ENCODE peak calls at places on chromosome 1, in six cellular contexts. One of them, this sample, is unnamed. For H3K36me3, the result is how much of the 10 kb centered on the place peaks cover.

GRCh38 chr1:174976436-174977107 is 23.2 kb upstream of the CACYBP start:
- DNase-seq in cardiac muscle cell: peak
- DNase-seq in mucosa of descending colon: no peak
- DNase-seq in HCT116: no peak
- DNase-seq in pancreas: no peak
- DNase-seq in heart left ventricle: no peak
- DNase-seq in this sample: no peak

GRCh38 chr1:209805875-209806760 is at the start of gene IRF6:
- DNase-seq in cardiac muscle cell: peak
- DNase-seq in mucosa of descending colon: peak
- DNase-seq in HCT116: peak
- DNase-seq in pancreas: peak
- DNase-seq in heart left ventricle: peak
- DNase-seq in this sample: peak

GRCh38 chr1:230073371-230074035 is 6.5 kb downstream of the GALNT2 start:
- DNase-seq in cardiac muscle cell: no peak
- DNase-seq in mucosa of descending colon: no peak
- DNase-seq in HCT116: no peak
- DNase-seq in pancreas: no peak
- DNase-seq in heart left ventricle: no peak
- DNase-seq in this sample: no peak

GRCh38 chr1:116380499-116381316 is 7.7 kb downstream of the ATP1A1 start:
- DNase-seq in cardiac muscle cell: no peak
- DNase-seq in mucosa of descending colon: no peak
- DNase-seq in HCT116: no peak
- DNase-seq in pancreas: no peak
- DNase-seq in heart left ventricle: no peak
- DNase-seq in this sample: no peak

GRCh38 chr1:67575861-67576260 is 109.1 kb upstream of the GADD45A start:
- DNase-seq in cardiac muscle cell: peak
- DNase-seq in mucosa of descending colon: no peak
- DNase-seq in HCT116: no peak
- DNase-seq in pancreas: no peak
- DNase-seq in heart left ventricle: no peak
- DNase-seq in this sample: no peak

GRCh38 chr1:23483327-23484252 is at the start of gene ASAP3:
- DNase-seq in cardiac muscle cell: peak
- DNase-seq in mucosa of descending colon: peak
- DNase-seq in HCT116: no peak
- DNase-seq in pancreas: peak
- DNase-seq in heart left ventricle: peak
- DNase-seq in this sample: no peak

GRCh38 chr1:218496561-218496960 is 151.4 kb downstream of the TGFB2 start:
- DNase-seq in cardiac muscle cell: peak
- DNase-seq in mucosa of descending colon: no peak
- DNase-seq in HCT116: peak
- DNase-seq in pancreas: no peak
- DNase-seq in heart left ventricle: no peak
- DNase-seq in this sample: peak

GRCh38 chr1:93845554-93846150 is 33.4 kb downstream of the DNTTIP2 start:
- DNase-seq in cardiac muscle cell: peak
- DNase-seq in mucosa of descending colon: no peak
- DNase-seq in HCT116: no peak
- DNase-seq in pancreas: no peak
- DNase-seq in heart left ventricle: no peak
- DNase-seq in this sample: peak

GRCh38 chr1:48679868-48680267 is 96.8 kb downstream of the BEND5 start:
- DNase-seq in cardiac muscle cell: no peak
- DNase-seq in mucosa of descending colon: no peak
- DNase-seq in HCT116: no peak
- DNase-seq in pancreas: no peak
- DNase-seq in heart left ventricle: no peak
- DNase-seq in this sample: no peak

GRCh38 chr1:36989260-36989659 is 45.1 kb downstream of the GRIK3 start:
- DNase-seq in cardiac muscle cell: no peak
- DNase-seq in mucosa of descending colon: no peak
- DNase-seq in HCT116: no peak
- DNase-seq in pancreas: no peak
- DNase-seq in heart left ventricle: no peak
- DNase-seq in this sample: no peak

GRCh38 chr1:94599090-94599813 is 57.7 kb upstream of the F3 start:
- DNase-seq in cardiac muscle cell: peak
- DNase-seq in mucosa of descending colon: no peak
- DNase-seq in HCT116: no peak
- DNase-seq in pancreas: no peak
- DNase-seq in heart left ventricle: no peak
- DNase-seq in this sample: no peak

GRCh38 chr1:201223852-201224670 is 33.4 kb downstream of the IGFN1 start:
- DNase-seq in cardiac muscle cell: no peak
- DNase-seq in mucosa of descending colon: no peak
- DNase-seq in HCT116: no peak
- DNase-seq in pancreas: no peak
- DNase-seq in heart left ventricle: no peak
- DNase-seq in this sample: no peak

GRCh38 chr1:177354247-177354646 is 183.5 kb downstream of the BRINP2 start:
- DNase-seq in cardiac muscle cell: no peak
- DNase-seq in mucosa of descending colon: no peak
- DNase-seq in HCT116: no peak
- DNase-seq in pancreas: no peak
- DNase-seq in heart left ventricle: no peak
- DNase-seq in this sample: no peak

GRCh38 chr1:229370601-229371021 is 27.8 kb upstream of the CCSAP start:
- DNase-seq in cardiac muscle cell: no peak
- DNase-seq in mucosa of descending colon: no peak
- DNase-seq in HCT116: no peak
- DNase-seq in pancreas: no peak
- DNase-seq in heart left ventricle: peak
- DNase-seq in this sample: no peak

GRCh38 chr1:86370627-86371026 is 25.5 kb downstream of the ODF2L start:
- DNase-seq in cardiac muscle cell: peak
- DNase-seq in mucosa of descending colon: no peak
- DNase-seq in HCT116: no peak
- DNase-seq in pancreas: no peak
- DNase-seq in heart left ventricle: no peak
- DNase-seq in this sample: no peak

GRCh38 chr1:50080904-50081586 is 27.7 kb upstream of the ELAVL4 start:
- DNase-seq in cardiac muscle cell: no peak
- DNase-seq in mucosa of descending colon: no peak
- DNase-seq in HCT116: no peak
- DNase-seq in pancreas: no peak
- DNase-seq in heart left ventricle: no peak
- DNase-seq in this sample: no peak
- TF ChIP-seq CTCF in cardiac muscle cell: no peak
- TF ChIP-seq CTCF in mucosa of descending colon: no peak
- TF ChIP-seq CTCF in HCT116: peak
- TF ChIP-seq CTCF in pancreas: no peak
- TF ChIP-seq CTCF in heart left ventricle: peak
- TF ChIP-seq CTCF in this sample: peak

GRCh38 chr1:245872475-245872874 is 634.6 kb downstream of the SMYD3 start:
- DNase-seq in cardiac muscle cell: no peak
- DNase-seq in mucosa of descending colon: no peak
- DNase-seq in HCT116: no peak
- DNase-seq in pancreas: no peak
- DNase-seq in heart left ventricle: no peak
- DNase-seq in this sample: no peak
- H3K36me3 ChIP-seq in cardiac muscle cell: under half
- H3K36me3 ChIP-seq in mucosa of descending colon: under half
- H3K36me3 ChIP-seq in HCT116: under half
- H3K36me3 ChIP-seq in pancreas: under half
- H3K36me3 ChIP-seq in heart left ventricle: under half
- H3K36me3 ChIP-seq in this sample: under half

GRCh38 chr1:168531605-168532345 is 12.0 kb downstream of the XCL2 start:
- DNase-seq in cardiac muscle cell: no peak
- DNase-seq in mucosa of descending colon: no peak
- DNase-seq in HCT116: no peak
- DNase-seq in pancreas: no peak
- DNase-seq in heart left ventricle: no peak
- DNase-seq in this sample: peak
- TF ChIP-seq CTCF in cardiac muscle cell: no peak
- TF ChIP-seq CTCF in mucosa of descending colon: no peak
- TF ChIP-seq CTCF in HCT116: no peak
- TF ChIP-seq CTCF in pancreas: no peak
- TF ChIP-seq CTCF in heart left ventricle: no peak
- TF ChIP-seq CTCF in this sample: no peak

GRCh38 chr1:204438628-204439027 is 27.0 kb upstream of the PPP1R15B start:
- DNase-seq in cardiac muscle cell: peak
- DNase-seq in mucosa of descending colon: no peak
- DNase-seq in HCT116: no peak
- DNase-seq in pancreas: no peak
- DNase-seq in heart left ventricle: no peak
- DNase-seq in this sample: peak
- H3K36me3 ChIP-seq in cardiac muscle cell: half or more
- H3K36me3 ChIP-seq in mucosa of descending colon: under half
- H3K36me3 ChIP-seq in HCT116: under half
- H3K36me3 ChIP-seq in pancreas: under half
- H3K36me3 ChIP-seq in heart left ventricle: half or more
- H3K36me3 ChIP-seq in this sample: under half

DNA sequence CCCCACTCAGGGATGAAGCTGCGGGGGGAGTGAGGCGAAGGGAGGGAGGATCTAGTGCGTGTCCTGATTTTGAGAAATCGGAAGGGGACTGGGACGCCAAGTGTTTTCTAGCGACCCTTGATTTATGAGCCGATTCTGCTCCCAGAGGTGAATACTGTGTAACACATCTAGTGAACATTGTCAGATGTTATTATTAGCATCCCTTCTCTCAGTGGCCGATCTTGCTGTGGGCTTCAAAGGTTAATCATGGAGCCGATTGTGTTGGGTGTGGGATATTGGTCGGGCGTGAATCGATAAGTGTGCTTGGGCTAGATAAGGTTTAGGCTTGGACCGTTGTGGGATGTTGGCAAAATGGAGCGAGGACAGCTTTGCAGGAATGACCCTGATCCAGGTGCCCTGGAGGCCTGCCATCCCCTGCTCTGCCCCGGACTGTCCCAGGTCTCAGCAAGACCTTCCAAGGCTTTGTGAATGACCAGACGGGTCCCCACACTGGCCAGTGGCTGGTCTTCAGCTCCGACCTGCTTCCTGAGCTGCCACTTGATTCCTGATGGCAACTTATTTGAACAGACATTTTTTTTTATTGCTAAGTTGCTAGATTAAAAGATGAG is 2.2 kb downstream of the AJAP1 start:
- DNase-seq in cardiac muscle cell: no peak
- DNase-seq in mucosa of descending colon: no peak
- DNase-seq in HCT116: no peak
- DNase-seq in pancreas: no peak
- DNase-seq in heart left ventricle: no peak
- DNase-seq in this sample: no peak
- TF ChIP-seq CTCF in cardiac muscle cell: no peak
- TF ChIP-seq CTCF in mucosa of descending colon: no peak
- TF ChIP-seq CTCF in HCT116: no peak
- TF ChIP-seq CTCF in pancreas: no peak
- TF ChIP-seq CTCF in heart left ventricle: no peak
- TF ChIP-seq CTCF in this sample: no peak

GRCh38 chr1:27992271-27992670 is 32.5 kb downstream of the XKR8 start:
- DNase-seq in cardiac muscle cell: no peak
- DNase-seq in mucosa of descending colon: peak
- DNase-seq in HCT116: no peak
- DNase-seq in pancreas: no peak
- DNase-seq in heart left ventricle: peak
- DNase-seq in this sample: no peak
- H3K36me3 ChIP-seq in cardiac muscle cell: under half
- H3K36me3 ChIP-seq in mucosa of descending colon: under half
- H3K36me3 ChIP-seq in HCT116: under half
- H3K36me3 ChIP-seq in pancreas: under half
- H3K36me3 ChIP-seq in heart left ventricle: half or more
- H3K36me3 ChIP-seq in this sample: under half

DNA sequence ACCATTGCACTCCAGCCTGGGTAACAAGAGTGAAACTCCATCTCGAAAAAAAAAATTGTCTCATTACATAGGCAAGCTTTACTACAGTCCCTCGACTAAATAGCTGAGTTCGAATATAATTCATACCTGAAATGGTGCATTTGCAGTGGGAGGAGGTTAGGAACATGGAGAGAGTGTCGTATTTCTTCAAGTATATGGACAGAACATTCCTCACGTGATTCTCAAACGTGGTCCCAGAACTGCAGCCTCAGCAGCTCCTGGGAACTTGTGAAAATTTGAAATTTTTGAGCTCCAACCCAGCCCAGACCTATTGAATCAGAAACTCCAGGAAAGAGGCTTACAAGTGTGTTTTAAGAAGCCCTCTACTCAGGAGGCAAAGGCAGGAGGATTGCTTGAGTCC is 7.2 kb downstream of the CDA start:
- DNase-seq in cardiac muscle cell: no peak
- DNase-seq in mucosa of descending colon: no peak
- DNase-seq in HCT116: no peak
- DNase-seq in pancreas: no peak
- DNase-seq in heart left ventricle: no peak
- DNase-seq in this sample: no peak
- TF ChIP-seq CTCF in cardiac muscle cell: no peak
- TF ChIP-seq CTCF in mucosa of descending colon: no peak
- TF ChIP-seq CTCF in HCT116: no peak
- TF ChIP-seq CTCF in pancreas: no peak
- TF ChIP-seq CTCF in heart left ventricle: no peak
- TF ChIP-seq CTCF in this sample: no peak

GRCh38 chr1:151287341-151287699 is 5.2 kb downstream of the ZNF687 start:
- DNase-seq in cardiac muscle cell: no peak
- DNase-seq in mucosa of descending colon: no peak
- DNase-seq in HCT116: no peak
- DNase-seq in pancreas: no peak
- DNase-seq in heart left ventricle: no peak
- DNase-seq in this sample: no peak
- H3K36me3 ChIP-seq in cardiac muscle cell: under half
- H3K36me3 ChIP-seq in mucosa of descending colon: under half
- H3K36me3 ChIP-seq in HCT116: under half
- H3K36me3 ChIP-seq in pancreas: under half
- H3K36me3 ChIP-seq in heart left ventricle: half or more
- H3K36me3 ChIP-seq in this sample: under half

DNA sequence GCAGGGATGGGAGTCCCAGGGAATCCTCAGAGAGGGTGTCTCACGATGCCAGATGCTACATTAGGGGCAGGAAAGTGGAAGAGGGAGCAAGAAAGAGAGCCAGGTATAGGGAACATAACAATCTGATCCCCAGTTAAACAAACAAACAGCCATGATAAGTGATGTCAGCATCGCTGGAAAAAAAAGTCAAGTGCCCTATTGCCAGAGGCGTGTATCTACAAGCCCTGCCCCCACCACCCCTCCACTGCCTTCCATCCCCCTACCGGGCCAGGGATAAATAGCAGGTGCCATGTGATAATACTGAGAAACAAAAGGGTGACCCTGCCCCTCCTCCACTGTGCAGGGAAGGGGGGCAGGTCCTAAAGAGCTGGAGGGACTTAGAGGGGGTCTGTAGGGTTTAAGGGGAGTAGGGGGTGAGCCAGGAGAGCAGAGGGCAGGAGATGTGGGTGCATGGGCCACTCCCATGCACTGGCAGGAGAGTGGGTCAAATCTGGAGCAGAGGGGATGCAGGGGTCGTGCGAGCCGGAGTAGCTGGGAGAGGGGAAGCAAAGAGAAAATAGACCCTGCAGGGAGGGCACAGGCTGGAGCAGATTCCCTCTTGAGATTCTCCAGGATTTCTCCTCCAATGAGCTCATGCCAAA is 3.4 kb downstream of the SLC26A9 start:
- DNase-seq in cardiac muscle cell: no peak
- DNase-seq in mucosa of descending colon: peak
- DNase-seq in HCT116: peak
- DNase-seq in pancreas: peak
- DNase-seq in heart left ventricle: no peak
- DNase-seq in this sample: no peak
- TF ChIP-seq CTCF in cardiac muscle cell: peak
- TF ChIP-seq CTCF in mucosa of descending colon: no peak
- TF ChIP-seq CTCF in HCT116: peak
- TF ChIP-seq CTCF in pancreas: peak
- TF ChIP-seq CTCF in heart left ventricle: no peak
- TF ChIP-seq CTCF in this sample: peak